ENCODE peak calls at places on chromosomes 11 and 22, in ten cellular contexts. J is fibroblast of villous mesenchyme, Z is fibroblast of the aortic adventitia, F is neural progenitor cell, S is tibial nerve, E is GM23338, B is GM10248, G is bronchial epithelial cell, P is HCT116, V is cardiac fibroblast. U is an unnamed sample.

GRCh38 chr11:93145381-93145780 is 52.4 kb downstream of the SLC36A4 start:
- DNase-seq in J (no peak), Z (no peak), F (peak), S (no peak), E (no peak), B (no peak), G (no peak), P (no peak), V (no peak), U (no peak)

GRCh38 chr11:44351898-44352498 is 42.1 kb upstream of the ALX4 start:
- DNase-seq in J (no peak), Z (no peak), F (no peak), S (no peak), E (peak), B (no peak), G (no peak), P (peak), V (no peak), U (no peak)

GRCh38 chr11:65110354-65110861 is 1.3 kb upstream of the TM7SF2 start:
- DNase-seq in J (peak), Z (peak), F (peak), S (peak), E (peak), B (peak), G (peak), P (no peak), V (peak), U (peak)

GRCh38 chr11:64593156-64594105 is 2.4 kb downstream of the SLC22A12 start:
- DNase-seq in J (no peak), Z (no peak), F (no peak), S (no peak), E (no peak), B (no peak), G (no peak), P (no peak), V (no peak), U (no peak)

GRCh38 chr11:74816664-74817063 is 68.0 kb downstream of the RNF169 start:
- DNase-seq in J (no peak), Z (no peak), F (no peak), S (no peak), E (no peak), B (no peak), G (no peak), P (no peak), V (no peak), U (no peak)

GRCh38 chr11:32115406-32115805 is 24.5 kb downstream of the RCN1 start:
- DNase-seq in J (peak), Z (no peak), F (no peak), S (no peak), E (no peak), B (no peak), G (no peak), P (no peak), V (peak), U (no peak)

GRCh38 chr11:56841210-56841810 is 92.8 kb upstream of the OR9G4 start:
- DNase-seq in J (peak), Z (peak), F (peak), S (peak), E (peak), B (peak), G (peak), P (peak), V (peak), U (peak)

GRCh38 chr11:26551186-26551801 is 20.8 kb downstream of the MUC15 start:
- DNase-seq in J (peak), Z (peak), F (no peak), S (no peak), E (no peak), B (no peak), G (peak), P (no peak), V (peak), U (no peak)

GRCh38 chr11:75905434-75905833 is 90.4 kb downstream of the UVRAG start:
- DNase-seq in J (no peak), Z (no peak), F (no peak), S (no peak), E (no peak), B (no peak), G (no peak), P (no peak), V (no peak), U (no peak)

GRCh38 chr22:48976556-48977535 is 850.8 kb downstream of the BRD1 start:
- DNase-seq in J (no peak), Z (no peak), F (no peak), S (no peak), E (no peak), B (no peak), G (no peak), P (no peak), V (no peak), U (no peak)

GRCh38 chr11:76783901-76784813 is 1.0 kb downstream of the TSKU start:
- DNase-seq in J (peak), Z (peak), F (peak), S (no peak), E (peak), B (no peak), G (peak), P (peak), V (peak), U (no peak)

GRCh38 chr11:32006799-32007388 is 84.0 kb upstream of the RCN1 start:
- DNase-seq in J (peak), Z (peak), F (peak), S (no peak), E (peak), B (peak), G (peak), P (peak), V (peak), U (peak)

GRCh38 chr22:35630387-35630793 is 13.3 kb upstream of the MB start:
- DNase-seq in J (peak), Z (peak), F (peak), S (no peak), E (peak), B (no peak), G (peak), P (peak), V (peak), U (no peak)

GRCh38 chr22:27537481-27537891 is 264.1 kb downstream of the MN1 start:
- DNase-seq in J (peak), Z (no peak), F (no peak), S (no peak), E (no peak), B (no peak), G (no peak), P (no peak), V (no peak), U (no peak)

GRCh38 chr11:3879967-3880542 is 24.6 kb downstream of the STIM1 start:
- DNase-seq in J (no peak), Z (no peak), F (no peak), S (no peak), E (no peak), B (peak), G (no peak), P (no peak), V (no peak), U (no peak)

GRCh38 chr22:24421428-24421931 is 5.9 kb upstream of the ADORA2A start:
- DNase-seq in J (no peak), Z (no peak), F (peak), S (no peak), E (peak), B (peak), G (no peak), P (peak), V (no peak), U (peak)

GRCh38 chr11:65920035-65920802 is 993 bp downstream of the DRAP1 start:
- DNase-seq in J (no peak), Z (no peak), F (no peak), S (no peak), E (no peak), B (peak), G (no peak), P (no peak), V (no peak), U (no peak)

GRCh38 chr11:123494195-123495050 is 64.4 kb downstream of the GRAMD1B start:
- DNase-seq in J (no peak), Z (peak), F (peak), S (no peak), E (peak), B (no peak), G (peak), P (no peak), V (peak), U (no peak)

GRCh38 chr11:35330924-35331323 is 88.4 kb downstream of the SLC1A2 start:
- DNase-seq in J (no peak), Z (no peak), F (no peak), S (no peak), E (no peak), B (peak), G (no peak), P (no peak), V (no peak), U (peak)

DNA sequence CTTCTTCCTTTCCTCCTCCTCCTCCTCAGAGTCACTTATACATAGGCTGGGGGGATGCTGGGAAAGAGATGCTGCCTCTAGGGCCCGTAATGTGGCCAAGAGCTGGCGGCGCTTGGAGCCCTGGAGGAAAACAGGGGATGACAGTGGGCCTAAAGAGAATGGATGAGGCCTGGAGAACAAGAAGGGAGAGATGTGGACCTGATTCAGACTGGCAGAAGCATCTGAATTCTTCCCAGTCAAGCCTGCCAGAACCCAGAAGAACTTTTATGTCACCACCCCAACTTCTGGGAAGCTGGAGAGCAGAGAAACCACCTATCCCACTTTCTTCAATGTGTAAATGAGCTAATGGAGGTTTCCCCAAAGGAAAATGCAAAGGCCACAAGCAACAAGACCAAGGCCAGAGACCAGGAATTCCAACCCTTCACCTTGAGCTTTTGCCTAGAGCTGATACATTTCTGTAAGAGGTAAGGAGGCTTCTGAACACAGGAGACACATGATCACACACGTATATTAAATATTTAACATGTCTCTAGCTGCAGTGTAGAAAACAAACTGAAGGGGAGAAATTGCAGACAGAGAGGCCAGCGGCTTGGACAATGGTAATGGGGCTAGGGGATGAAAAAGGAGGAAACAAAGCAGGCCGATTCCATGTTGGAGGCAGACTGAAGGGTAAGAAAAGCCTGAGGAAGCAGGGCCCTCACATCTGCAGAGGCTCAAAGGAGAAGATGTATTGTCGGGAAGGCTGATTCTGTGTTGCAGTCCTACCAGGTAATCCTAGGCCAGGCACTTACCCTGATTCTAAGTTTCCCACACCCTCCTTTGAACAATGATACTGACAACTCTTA is 1.1 kb downstream of the RRP8 start:
- DNase-seq in J (no peak), Z (no peak), F (peak), S (peak), E (no peak), B (no peak), G (no peak), P (no peak), V (no peak), U (no peak)
- TF ChIP-seq CTCF in J (no peak), Z (no peak), F (no peak), S (no peak), E (no peak), B (no peak), G (no peak), P (no peak), V (no peak), U (no peak)

GRCh38 chr11:119095066-119095880 is 6.4 kb downstream of the DPAGT1 start:
- DNase-seq in J (peak), Z (peak), F (peak), S (peak), E (peak), B (peak), G (peak), P (peak), V (peak), U (peak)
- TF ChIP-seq CTCF in J (no peak), Z (no peak), F (no peak), S (no peak), E (peak), B (no peak), G (no peak), P (no peak), V (no peak), U (no peak)

GRCh38 chr11:20387262-20388095 is at the start of gene PRMT3:
- DNase-seq in J (peak), Z (peak), F (peak), S (peak), E (peak), B (peak), G (peak), P (peak), V (peak), U (peak)
- TF ChIP-seq CTCF in J (no peak), Z (no peak), F (no peak), S (peak), E (no peak), B (no peak), G (no peak), P (no peak), V (no peak), U (peak)

GRCh38 chr11:114025329-114025907 is 34.1 kb upstream of the ZBTB16 start:
- DNase-seq in J (no peak), Z (no peak), F (no peak), S (no peak), E (no peak), B (no peak), G (no peak), P (no peak), V (no peak), U (no peak)

GRCh38 chr11:114026355-114026754 is 33.2 kb upstream of the ZBTB16 start:
- DNase-seq in J (peak), Z (peak), F (peak), S (no peak), E (peak), B (no peak), G (peak), P (no peak), V (peak), U (peak)

GRCh38 chr11:114027396-114027795 is 32.1 kb upstream of the ZBTB16 start:
- DNase-seq in J (peak), Z (no peak), F (no peak), S (no peak), E (no peak), B (no peak), G (no peak), P (no peak), V (no peak), U (no peak)

GRCh38 chr11:114031599-114032320 is 27.8 kb upstream of the ZBTB16 start:
- DNase-seq in J (no peak), Z (no peak), F (no peak), S (no peak), E (no peak), B (no peak), G (no peak), P (no peak), V (no peak), U (no peak)

DNA sequence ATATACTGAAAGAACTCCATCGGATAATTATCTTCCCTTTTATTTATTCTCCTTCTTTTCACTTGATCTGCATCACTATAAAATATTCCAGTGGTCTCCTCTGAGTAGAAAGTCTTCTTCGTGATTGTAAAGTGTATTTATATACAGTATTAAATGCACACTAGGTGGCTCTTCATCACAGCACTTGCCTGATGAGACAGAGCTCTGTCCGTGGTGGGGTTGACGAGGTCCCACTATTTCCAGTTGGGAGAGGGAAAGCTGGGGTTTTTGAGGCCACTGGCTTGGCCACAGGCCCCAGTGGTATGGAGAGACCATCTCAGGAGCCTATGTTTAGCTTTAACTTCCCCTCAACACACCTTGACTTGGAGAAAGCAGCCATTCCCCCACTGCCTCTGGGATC is 31.6 kb upstream of the ZBTB16 start:
- DNase-seq in J (no peak), Z (no peak), F (no peak), S (no peak), E (no peak), B (no peak), G (no peak), P (no peak), V (peak), U (no peak)
- TF ChIP-seq CTCF in J (peak), Z (no peak), F (no peak), S (no peak), E (peak), B (no peak), G (no peak), P (no peak), V (peak), U (no peak)

GRCh38 chr11:130583866-130584265 is 135.4 kb downstream of the ADAMTS15 start:
- DNase-seq in J (no peak), Z (no peak), F (peak), S (no peak), E (no peak), B (no peak), G (no peak), P (no peak), V (no peak), U (no peak)
- TF ChIP-seq CTCF in J (no peak), Z (no peak), F (no peak), S (no peak), E (no peak), B (no peak), G (no peak), P (no peak), V (no peak), U (no peak)

GRCh38 chr11:102451693-102452460 is 688 bp downstream of the TMEM123 start:
- DNase-seq in J (peak), Z (peak), F (peak), S (peak), E (peak), B (peak), G (peak), P (no peak), V (peak), U (peak)

GRCh38 chr11:102452461-102453285 is at the start of gene TMEM123:
- DNase-seq in J (peak), Z (peak), F (peak), S (peak), E (peak), B (peak), G (peak), P (peak), V (peak), U (peak)

GRCh38 chr11:102453921-102454320 is 1.4 kb upstream of the TMEM123 start:
- DNase-seq in J (no peak), Z (no peak), F (no peak), S (no peak), E (no peak), B (no peak), G (peak), P (no peak), V (no peak), U (no peak)

GRCh38 chr11:102451041-102451692 is 1.4 kb downstream of the TMEM123 start:
- DNase-seq in J (no peak), Z (peak), F (no peak), S (no peak), E (no peak), B (no peak), G (no peak), P (no peak), V (no peak), U (no peak)

GRCh38 chr11:102453286-102453797 is 777 bp upstream of the TMEM123 start:
- DNase-seq in J (no peak), Z (no peak), F (no peak), S (peak), E (peak), B (no peak), G (peak), P (no peak), V (no peak), U (peak)
- TF ChIP-seq CTCF in J (no peak), Z (no peak), F (no peak), S (no peak), E (no peak), B (no peak), G (no peak), P (no peak), V (no peak), U (no peak)

GRCh38 chr11:128696930-128697329 is 3.1 kb downstream of the FLI1 start:
- DNase-seq in J (no peak), Z (no peak), F (no peak), S (no peak), E (no peak), B (no peak), G (no peak), P (no peak), V (no peak), U (peak)

GRCh38 chr11:128694618-128695481 is 978 bp downstream of the FLI1 start:
- DNase-seq in J (peak), Z (peak), F (peak), S (no peak), E (peak), B (peak), G (no peak), P (no peak), V (peak), U (peak)

GRCh38 chr11:128697645-128698174 is 3.8 kb downstream of the FLI1 start:
- DNase-seq in J (no peak), Z (no peak), F (no peak), S (no peak), E (no peak), B (no peak), G (no peak), P (no peak), V (no peak), U (no peak)

GRCh38 chr11:128692750-128693578 is 908 bp upstream of the FLI1 start:
- DNase-seq in J (peak), Z (peak), F (peak), S (no peak), E (peak), B (peak), G (no peak), P (no peak), V (peak), U (peak)

GRCh38 chr11:128695539-128696221 is 1.8 kb downstream of the FLI1 start:
- DNase-seq in J (peak), Z (peak), F (no peak), S (peak), E (no peak), B (no peak), G (no peak), P (no peak), V (peak), U (peak)
- TF ChIP-seq CTCF in J (no peak), Z (no peak), F (no peak), S (no peak), E (no peak), B (no peak), G (no peak), P (no peak), V (no peak), U (no peak)

GRCh38 chr11:120115272-120116000 is 22.5 kb downstream of the TRIM29 start:
- DNase-seq in J (no peak), Z (no peak), F (no peak), S (no peak), E (no peak), B (no peak), G (no peak), P (no peak), V (no peak), U (no peak)

GRCh38 chr11:120108154-120108784 is 29.6 kb downstream of the TRIM29 start:
- DNase-seq in J (peak), Z (peak), F (peak), S (peak), E (peak), B (peak), G (peak), P (no peak), V (peak), U (peak)

GRCh38 chr11:120109531-120109930 is 28.4 kb downstream of the TRIM29 start:
- DNase-seq in J (no peak), Z (no peak), F (peak), S (no peak), E (no peak), B (no peak), G (no peak), P (no peak), V (no peak), U (no peak)

GRCh38 chr11:120108785-120109168 is 29.1 kb downstream of the TRIM29 start:
- DNase-seq in J (no peak), Z (no peak), F (no peak), S (no peak), E (no peak), B (no peak), G (peak), P (no peak), V (no peak), U (no peak)

DNA sequence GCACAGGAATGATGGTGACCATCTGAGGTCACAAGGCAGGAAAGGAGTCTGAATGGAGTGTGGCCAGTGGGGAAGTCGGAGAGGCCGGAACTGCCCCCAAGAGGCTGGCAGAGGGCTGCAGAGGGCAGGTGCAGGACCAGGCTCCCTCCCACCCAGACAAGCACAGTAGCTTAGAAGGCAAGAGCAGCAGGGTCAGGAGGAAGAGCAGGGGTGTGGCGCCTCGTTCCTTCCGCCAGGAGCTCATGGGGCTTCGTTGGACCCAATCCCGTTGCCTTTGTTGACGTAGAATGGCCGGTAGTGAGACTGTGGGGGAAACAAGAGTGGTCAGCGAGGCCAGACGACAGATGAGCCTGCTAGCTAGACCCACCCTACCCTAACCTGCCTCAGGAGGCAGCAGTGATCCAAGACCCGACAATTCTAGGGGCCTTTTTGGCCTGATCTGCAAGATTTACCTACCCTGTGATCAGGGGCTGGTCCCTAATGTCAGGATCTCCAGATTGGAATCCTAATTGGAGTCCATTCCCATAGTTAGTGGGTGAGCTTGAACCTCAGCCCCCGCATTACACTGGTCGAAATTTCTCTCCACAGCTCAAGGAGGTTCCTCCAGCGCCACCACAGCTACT is 25.6 kb downstream of the TRIM29 start:
- DNase-seq in J (no peak), Z (no peak), F (no peak), S (no peak), E (peak), B (no peak), G (no peak), P (no peak), V (no peak), U (no peak)
- TF ChIP-seq CTCF in J (no peak), Z (no peak), F (peak), S (no peak), E (peak), B (no peak), G (no peak), P (peak), V (no peak), U (no peak)